ENCODE peak calls at places on chromosomes 3 and 15, in ten cellular contexts. One of them, this sample, is unnamed.

GRCh38 chr3:149299938-149300791 is 33.3 kb downstream of the TM4SF18 start:
- DNase-seq in CD8-positive, alpha-beta T cell: no peak
- DNase-seq in stomach: peak
- DNase-seq in psoas muscle: no peak
- DNase-seq in astrocyte of the spinal cord: peak
- DNase-seq in gastrocnemius medialis: peak
- DNase-seq in lung: peak
- DNase-seq in thoracic aorta: no peak
- DNase-seq in upper lobe of right lung: no peak
- DNase-seq in AG04449: peak
- DNase-seq in this sample: peak

GRCh38 chr3:171809513-171810277 is 588 bp downstream of the PLD1 start:
- DNase-seq in CD8-positive, alpha-beta T cell: peak
- DNase-seq in stomach: peak
- DNase-seq in psoas muscle: peak
- DNase-seq in astrocyte of the spinal cord: peak
- DNase-seq in gastrocnemius medialis: peak
- DNase-seq in lung: no peak
- DNase-seq in thoracic aorta: peak
- DNase-seq in upper lobe of right lung: peak
- DNase-seq in AG04449: peak
- DNase-seq in this sample: no peak

GRCh38 chr3:131725414-131725813 is 222.6 kb upstream of the MRPL3 start:
- DNase-seq in CD8-positive, alpha-beta T cell: no peak
- DNase-seq in stomach: no peak
- DNase-seq in psoas muscle: no peak
- DNase-seq in astrocyte of the spinal cord: no peak
- DNase-seq in gastrocnemius medialis: no peak
- DNase-seq in lung: no peak
- DNase-seq in thoracic aorta: no peak
- DNase-seq in upper lobe of right lung: no peak
- DNase-seq in AG04449: no peak
- DNase-seq in this sample: no peak

GRCh38 chr3:11604139-11604895 is 39.4 kb downstream of the VGLL4 start:
- DNase-seq in CD8-positive, alpha-beta T cell: no peak
- DNase-seq in stomach: no peak
- DNase-seq in psoas muscle: peak
- DNase-seq in astrocyte of the spinal cord: no peak
- DNase-seq in gastrocnemius medialis: no peak
- DNase-seq in lung: no peak
- DNase-seq in thoracic aorta: no peak
- DNase-seq in upper lobe of right lung: no peak
- DNase-seq in AG04449: peak
- DNase-seq in this sample: no peak

GRCh38 chr3:112127522-112128494 is 5.2 kb downstream of the GCSAM start:
- DNase-seq in CD8-positive, alpha-beta T cell: no peak
- DNase-seq in stomach: no peak
- DNase-seq in psoas muscle: no peak
- DNase-seq in astrocyte of the spinal cord: no peak
- DNase-seq in gastrocnemius medialis: no peak
- DNase-seq in lung: no peak
- DNase-seq in thoracic aorta: no peak
- DNase-seq in upper lobe of right lung: no peak
- DNase-seq in AG04449: no peak
- DNase-seq in this sample: no peak

GRCh38 chr15:75195122-75195765 is 6.4 kb upstream of the C15orf39 start:
- DNase-seq in CD8-positive, alpha-beta T cell: no peak
- DNase-seq in stomach: no peak
- DNase-seq in psoas muscle: no peak
- DNase-seq in astrocyte of the spinal cord: no peak
- DNase-seq in gastrocnemius medialis: no peak
- DNase-seq in lung: no peak
- DNase-seq in thoracic aorta: no peak
- DNase-seq in upper lobe of right lung: no peak
- DNase-seq in AG04449: no peak
- DNase-seq in this sample: no peak

GRCh38 chr3:129439381-129439816 is 349 bp downstream of the MBD4 start:
- DNase-seq in CD8-positive, alpha-beta T cell: peak
- DNase-seq in stomach: peak
- DNase-seq in psoas muscle: peak
- DNase-seq in astrocyte of the spinal cord: peak
- DNase-seq in gastrocnemius medialis: peak
- DNase-seq in lung: peak
- DNase-seq in thoracic aorta: no peak
- DNase-seq in upper lobe of right lung: peak
- DNase-seq in AG04449: no peak
- DNase-seq in this sample: no peak

GRCh38 chr3:128322030-128323022 is 144.4 kb downstream of the DNAJB8 start:
- DNase-seq in CD8-positive, alpha-beta T cell: peak
- DNase-seq in stomach: peak
- DNase-seq in psoas muscle: peak
- DNase-seq in astrocyte of the spinal cord: peak
- DNase-seq in gastrocnemius medialis: peak
- DNase-seq in lung: no peak
- DNase-seq in thoracic aorta: no peak
- DNase-seq in upper lobe of right lung: peak
- DNase-seq in AG04449: no peak
- DNase-seq in this sample: no peak

GRCh38 chr15:77623878-77624524 is 8.7 kb downstream of the LINGO1 start:
- DNase-seq in CD8-positive, alpha-beta T cell: no peak
- DNase-seq in stomach: no peak
- DNase-seq in psoas muscle: no peak
- DNase-seq in astrocyte of the spinal cord: no peak
- DNase-seq in gastrocnemius medialis: no peak
- DNase-seq in lung: no peak
- DNase-seq in thoracic aorta: no peak
- DNase-seq in upper lobe of right lung: no peak
- DNase-seq in AG04449: no peak
- DNase-seq in this sample: no peak

GRCh38 chr3:33901862-33902563 is 103.6 kb downstream of the PDCD6IP start:
- DNase-seq in CD8-positive, alpha-beta T cell: no peak
- DNase-seq in stomach: no peak
- DNase-seq in psoas muscle: no peak
- DNase-seq in astrocyte of the spinal cord: no peak
- DNase-seq in gastrocnemius medialis: no peak
- DNase-seq in lung: no peak
- DNase-seq in thoracic aorta: no peak
- DNase-seq in upper lobe of right lung: no peak
- DNase-seq in AG04449: no peak
- DNase-seq in this sample: no peak

DNA sequence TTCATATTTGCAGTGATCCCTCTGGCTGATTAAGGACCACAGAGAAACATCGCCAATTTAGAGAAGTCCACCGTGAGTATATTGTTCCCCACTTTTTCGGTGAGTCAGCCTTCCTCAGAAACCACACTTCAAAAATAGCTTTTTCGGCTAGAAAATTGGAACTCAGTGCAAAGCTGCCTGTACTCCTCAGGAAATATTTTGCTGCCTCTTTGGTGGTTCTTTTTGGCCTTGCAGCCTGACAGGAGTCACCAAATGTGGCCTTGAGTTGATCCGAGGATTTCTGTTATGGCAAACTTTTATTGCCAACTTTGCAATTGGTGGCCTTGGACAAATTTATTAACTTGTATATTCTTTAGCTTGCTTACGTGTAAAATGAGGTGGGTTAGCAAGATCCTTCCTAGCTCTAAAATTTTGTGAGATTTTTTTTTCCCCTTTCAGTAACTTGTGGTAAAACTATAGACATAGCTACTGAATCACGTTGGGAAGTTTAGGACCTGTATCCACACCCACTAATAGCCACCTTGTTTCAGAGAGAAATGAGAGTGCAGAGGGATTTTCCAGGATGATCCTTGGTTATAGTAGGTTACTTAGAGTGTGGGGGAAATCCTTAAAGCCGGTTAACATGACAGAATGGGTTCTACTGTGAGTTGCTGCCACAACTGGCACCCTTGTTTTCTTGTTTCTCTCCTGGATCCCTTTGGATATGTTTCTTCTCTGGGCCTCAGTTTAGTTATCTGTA is 9.9 kb downstream of the ARL6IP5 start:
- DNase-seq in CD8-positive, alpha-beta T cell: no peak
- DNase-seq in stomach: no peak
- DNase-seq in psoas muscle: no peak
- DNase-seq in astrocyte of the spinal cord: peak
- DNase-seq in gastrocnemius medialis: no peak
- DNase-seq in lung: no peak
- DNase-seq in thoracic aorta: no peak
- DNase-seq in upper lobe of right lung: no peak
- DNase-seq in AG04449: no peak
- DNase-seq in this sample: no peak
- H3K4me3 ChIP-seq in CD8-positive, alpha-beta T cell: peak
- H3K4me3 ChIP-seq in stomach: no peak
- H3K4me3 ChIP-seq in psoas muscle: peak
- H3K4me3 ChIP-seq in astrocyte of the spinal cord: no peak
- H3K4me3 ChIP-seq in gastrocnemius medialis: no peak
- H3K4me3 ChIP-seq in lung: no peak
- H3K4me3 ChIP-seq in thoracic aorta: peak
- H3K4me3 ChIP-seq in upper lobe of right lung: no peak
- H3K4me3 ChIP-seq in AG04449: no peak
- H3K4me3 ChIP-seq in this sample: no peak

GRCh38 chr15:72042865-72043264 is 75.1 kb downstream of the MYO9A start:
- DNase-seq in CD8-positive, alpha-beta T cell: no peak
- DNase-seq in stomach: no peak
- DNase-seq in psoas muscle: no peak
- DNase-seq in astrocyte of the spinal cord: no peak
- DNase-seq in gastrocnemius medialis: no peak
- DNase-seq in lung: no peak
- DNase-seq in thoracic aorta: no peak
- DNase-seq in upper lobe of right lung: no peak
- DNase-seq in AG04449: no peak
- DNase-seq in this sample: no peak
- TF ChIP-seq CTCF in CD8-positive, alpha-beta T cell: no peak
- TF ChIP-seq CTCF in stomach: no peak
- TF ChIP-seq CTCF in psoas muscle: no peak
- TF ChIP-seq CTCF in astrocyte of the spinal cord: no peak
- TF ChIP-seq CTCF in gastrocnemius medialis: no peak
- TF ChIP-seq CTCF in lung: no peak
- TF ChIP-seq CTCF in thoracic aorta: no peak
- TF ChIP-seq CTCF in upper lobe of right lung: no peak
- TF ChIP-seq CTCF in AG04449: no peak
- TF ChIP-seq CTCF in this sample: no peak

GRCh38 chr3:42908675-42909074 is 2.7 kb downstream of the ZNF662 start:
- DNase-seq in CD8-positive, alpha-beta T cell: no peak
- DNase-seq in stomach: no peak
- DNase-seq in psoas muscle: no peak
- DNase-seq in astrocyte of the spinal cord: no peak
- DNase-seq in gastrocnemius medialis: no peak
- DNase-seq in lung: no peak
- DNase-seq in thoracic aorta: no peak
- DNase-seq in upper lobe of right lung: no peak
- DNase-seq in AG04449: no peak
- DNase-seq in this sample: no peak

GRCh38 chr3:42906905-42907183 is 902 bp downstream of the ZNF662 start:
- DNase-seq in CD8-positive, alpha-beta T cell: no peak
- DNase-seq in stomach: no peak
- DNase-seq in psoas muscle: no peak
- DNase-seq in astrocyte of the spinal cord: no peak
- DNase-seq in gastrocnemius medialis: no peak
- DNase-seq in lung: no peak
- DNase-seq in thoracic aorta: no peak
- DNase-seq in upper lobe of right lung: no peak
- DNase-seq in AG04449: no peak
- DNase-seq in this sample: no peak

GRCh38 chr3:42906085-42906904 is at the start of gene ZNF662:
- DNase-seq in CD8-positive, alpha-beta T cell: peak
- DNase-seq in stomach: peak
- DNase-seq in psoas muscle: peak
- DNase-seq in astrocyte of the spinal cord: peak
- DNase-seq in gastrocnemius medialis: peak
- DNase-seq in lung: peak
- DNase-seq in thoracic aorta: no peak
- DNase-seq in upper lobe of right lung: peak
- DNase-seq in AG04449: no peak
- DNase-seq in this sample: no peak

GRCh38 chr3:42904076-42904475 is 1.9 kb upstream of the ZNF662 start:
- DNase-seq in CD8-positive, alpha-beta T cell: no peak
- DNase-seq in stomach: no peak
- DNase-seq in psoas muscle: no peak
- DNase-seq in astrocyte of the spinal cord: no peak
- DNase-seq in gastrocnemius medialis: no peak
- DNase-seq in lung: no peak
- DNase-seq in thoracic aorta: no peak
- DNase-seq in upper lobe of right lung: no peak
- DNase-seq in AG04449: no peak
- DNase-seq in this sample: no peak

GRCh38 chr3:42905740-42906084 is 230 bp upstream of the ZNF662 start:
- DNase-seq in CD8-positive, alpha-beta T cell: no peak
- DNase-seq in stomach: no peak
- DNase-seq in psoas muscle: no peak
- DNase-seq in astrocyte of the spinal cord: peak
- DNase-seq in gastrocnemius medialis: no peak
- DNase-seq in lung: no peak
- DNase-seq in thoracic aorta: no peak
- DNase-seq in upper lobe of right lung: no peak
- DNase-seq in AG04449: no peak
- DNase-seq in this sample: no peak
- H3K4me3 ChIP-seq in CD8-positive, alpha-beta T cell: peak
- H3K4me3 ChIP-seq in stomach: peak
- H3K4me3 ChIP-seq in psoas muscle: peak
- H3K4me3 ChIP-seq in astrocyte of the spinal cord: peak
- H3K4me3 ChIP-seq in gastrocnemius medialis: peak
- H3K4me3 ChIP-seq in lung: peak
- H3K4me3 ChIP-seq in thoracic aorta: peak
- H3K4me3 ChIP-seq in upper lobe of right lung: peak
- H3K4me3 ChIP-seq in AG04449: peak
- H3K4me3 ChIP-seq in this sample: peak

GRCh38 chr15:67080118-67080899 is 14.9 kb downstream of the SMAD3 start:
- DNase-seq in CD8-positive, alpha-beta T cell: no peak
- DNase-seq in stomach: peak
- DNase-seq in psoas muscle: peak
- DNase-seq in astrocyte of the spinal cord: peak
- DNase-seq in gastrocnemius medialis: peak
- DNase-seq in lung: peak
- DNase-seq in thoracic aorta: no peak
- DNase-seq in upper lobe of right lung: peak
- DNase-seq in AG04449: no peak
- DNase-seq in this sample: no peak

GRCh38 chr15:67083135-67083766 is 17.8 kb downstream of the SMAD3 start:
- DNase-seq in CD8-positive, alpha-beta T cell: no peak
- DNase-seq in stomach: no peak
- DNase-seq in psoas muscle: no peak
- DNase-seq in astrocyte of the spinal cord: no peak
- DNase-seq in gastrocnemius medialis: no peak
- DNase-seq in lung: no peak
- DNase-seq in thoracic aorta: no peak
- DNase-seq in upper lobe of right lung: no peak
- DNase-seq in AG04449: no peak
- DNase-seq in this sample: no peak

GRCh38 chr15:67082007-67082536 is 16.7 kb downstream of the SMAD3 start:
- DNase-seq in CD8-positive, alpha-beta T cell: no peak
- DNase-seq in stomach: peak
- DNase-seq in psoas muscle: no peak
- DNase-seq in astrocyte of the spinal cord: no peak
- DNase-seq in gastrocnemius medialis: peak
- DNase-seq in lung: peak
- DNase-seq in thoracic aorta: no peak
- DNase-seq in upper lobe of right lung: no peak
- DNase-seq in AG04449: no peak
- DNase-seq in this sample: no peak

GRCh38 chr15:67079361-67079760 is 14.0 kb downstream of the SMAD3 start:
- DNase-seq in CD8-positive, alpha-beta T cell: no peak
- DNase-seq in stomach: no peak
- DNase-seq in psoas muscle: no peak
- DNase-seq in astrocyte of the spinal cord: no peak
- DNase-seq in gastrocnemius medialis: no peak
- DNase-seq in lung: no peak
- DNase-seq in thoracic aorta: no peak
- DNase-seq in upper lobe of right lung: no peak
- DNase-seq in AG04449: no peak
- DNase-seq in this sample: no peak

GRCh38 chr15:67080900-67081431 is 15.6 kb downstream of the SMAD3 start:
- DNase-seq in CD8-positive, alpha-beta T cell: no peak
- DNase-seq in stomach: no peak
- DNase-seq in psoas muscle: peak
- DNase-seq in astrocyte of the spinal cord: peak
- DNase-seq in gastrocnemius medialis: peak
- DNase-seq in lung: peak
- DNase-seq in thoracic aorta: peak
- DNase-seq in upper lobe of right lung: peak
- DNase-seq in AG04449: no peak
- DNase-seq in this sample: peak
- TF ChIP-seq CTCF in CD8-positive, alpha-beta T cell: no peak
- TF ChIP-seq CTCF in stomach: no peak
- TF ChIP-seq CTCF in psoas muscle: peak
- TF ChIP-seq CTCF in astrocyte of the spinal cord: peak
- TF ChIP-seq CTCF in gastrocnemius medialis: peak
- TF ChIP-seq CTCF in lung: no peak
- TF ChIP-seq CTCF in thoracic aorta: no peak
- TF ChIP-seq CTCF in upper lobe of right lung: no peak
- TF ChIP-seq CTCF in AG04449: peak
- TF ChIP-seq CTCF in this sample: peak

This sample was measured in kidney epithelial cell.